ENCODE peak calls at places on chromosomes 2 and 18, in ten cellular contexts. One of them, this sample, is unnamed.
A peak's percentile ranks its signal among the peaks of the same experiment; 100 is the strongest.

GRCh38 chr2:85390941-85391669 is 19.1 kb downstream of the CAPG start:
- DNase-seq in right cardiac atrium: peak; percentile 67
- DNase-seq in heart left ventricle: peak; percentile 50
- DNase-seq in aorta: peak; percentile 91
- DNase-seq in PC-3: peak; percentile 58
- DNase-seq in suprapubic skin: peak; percentile 74
- DNase-seq in tibial nerve: peak; percentile 60
- DNase-seq in SJSA1: no peak
- DNase-seq in CD4-positive, alpha-beta memory T cell: peak; percentile 53
- DNase-seq in esophagus squamous epithelium: no peak
- DNase-seq in this sample: peak; percentile 75

GRCh38 chr2:73279852-73280251 is 4.4 kb downstream of the FBXO41 start:
- DNase-seq in right cardiac atrium: no peak
- DNase-seq in heart left ventricle: no peak
- DNase-seq in aorta: no peak
- DNase-seq in PC-3: no peak
- DNase-seq in suprapubic skin: no peak
- DNase-seq in tibial nerve: no peak
- DNase-seq in SJSA1: no peak
- DNase-seq in CD4-positive, alpha-beta memory T cell: no peak
- DNase-seq in esophagus squamous epithelium: no peak
- DNase-seq in this sample: no peak

GRCh38 chr2:41869542-41870256 is 178.1 kb upstream of the PKDCC start:
- DNase-seq in right cardiac atrium: peak; percentile 83
- DNase-seq in heart left ventricle: peak; percentile 71
- DNase-seq in aorta: peak; percentile 95
- DNase-seq in PC-3: peak; percentile 79
- DNase-seq in suprapubic skin: peak; percentile 78
- DNase-seq in tibial nerve: peak; percentile 77
- DNase-seq in SJSA1: peak; percentile 78
- DNase-seq in CD4-positive, alpha-beta memory T cell: peak; percentile 62
- DNase-seq in esophagus squamous epithelium: no peak
- DNase-seq in this sample: peak; percentile 59

GRCh38 chr2:165015052-165015642 is 59.8 kb upstream of the SLC38A11 start:
- DNase-seq in right cardiac atrium: peak; percentile 58
- DNase-seq in heart left ventricle: peak; percentile 68
- DNase-seq in aorta: peak; percentile 85
- DNase-seq in PC-3: peak; percentile 81
- DNase-seq in suprapubic skin: no peak
- DNase-seq in tibial nerve: peak; percentile 72
- DNase-seq in SJSA1: peak; percentile 72
- DNase-seq in CD4-positive, alpha-beta memory T cell: peak; percentile 19
- DNase-seq in esophagus squamous epithelium: no peak
- DNase-seq in this sample: peak; percentile 55

GRCh38 chr2:124836415-124836814 is 811.3 kb downstream of the CNTNAP5 start:
- DNase-seq in right cardiac atrium: no peak
- DNase-seq in heart left ventricle: no peak
- DNase-seq in aorta: no peak
- DNase-seq in PC-3: no peak
- DNase-seq in suprapubic skin: no peak
- DNase-seq in tibial nerve: no peak
- DNase-seq in SJSA1: no peak
- DNase-seq in CD4-positive, alpha-beta memory T cell: no peak
- DNase-seq in esophagus squamous epithelium: no peak
- DNase-seq in this sample: no peak

GRCh38 chr2:121754851-121755236 is 607 bp upstream of the TSN start:
- DNase-seq in right cardiac atrium: no peak
- DNase-seq in heart left ventricle: no peak
- DNase-seq in aorta: no peak
- DNase-seq in PC-3: no peak
- DNase-seq in suprapubic skin: no peak
- DNase-seq in tibial nerve: no peak
- DNase-seq in SJSA1: no peak
- DNase-seq in CD4-positive, alpha-beta memory T cell: no peak
- DNase-seq in esophagus squamous epithelium: no peak
- DNase-seq in this sample: no peak

GRCh38 chr2:171266102-171266501 is 105.4 kb upstream of the TLK1 start:
- DNase-seq in right cardiac atrium: no peak
- DNase-seq in heart left ventricle: no peak
- DNase-seq in aorta: no peak
- DNase-seq in PC-3: no peak
- DNase-seq in suprapubic skin: no peak
- DNase-seq in tibial nerve: no peak
- DNase-seq in SJSA1: no peak
- DNase-seq in CD4-positive, alpha-beta memory T cell: no peak
- DNase-seq in esophagus squamous epithelium: no peak
- DNase-seq in this sample: no peak

GRCh38 chr18:23784811-23785245 is 95.6 kb downstream of the LAMA3 start:
- DNase-seq in right cardiac atrium: no peak
- DNase-seq in heart left ventricle: peak; percentile 28
- DNase-seq in aorta: no peak
- DNase-seq in PC-3: no peak
- DNase-seq in suprapubic skin: no peak
- DNase-seq in tibial nerve: no peak
- DNase-seq in SJSA1: no peak
- DNase-seq in CD4-positive, alpha-beta memory T cell: no peak
- DNase-seq in esophagus squamous epithelium: no peak
- DNase-seq in this sample: no peak

GRCh38 chr2:120747706-120748105 is 12.0 kb downstream of the GLI2 start:
- DNase-seq in right cardiac atrium: no peak
- DNase-seq in heart left ventricle: no peak
- DNase-seq in aorta: no peak
- DNase-seq in PC-3: no peak
- DNase-seq in suprapubic skin: no peak
- DNase-seq in tibial nerve: no peak
- DNase-seq in SJSA1: peak; percentile 24
- DNase-seq in CD4-positive, alpha-beta memory T cell: no peak
- DNase-seq in esophagus squamous epithelium: no peak
- DNase-seq in this sample: no peak

GRCh38 chr2:212135739-212136138 is 402.9 kb downstream of the ERBB4 start:
- DNase-seq in right cardiac atrium: no peak
- DNase-seq in heart left ventricle: no peak
- DNase-seq in aorta: no peak
- DNase-seq in PC-3: no peak
- DNase-seq in suprapubic skin: no peak
- DNase-seq in tibial nerve: no peak
- DNase-seq in SJSA1: no peak
- DNase-seq in CD4-positive, alpha-beta memory T cell: no peak
- DNase-seq in esophagus squamous epithelium: no peak
- DNase-seq in this sample: no peak

GRCh38 chr2:123696799-123697410 is 328.2 kb upstream of the CNTNAP5 start:
- DNase-seq in right cardiac atrium: no peak
- DNase-seq in heart left ventricle: no peak
- DNase-seq in aorta: no peak
- DNase-seq in PC-3: no peak
- DNase-seq in suprapubic skin: no peak
- DNase-seq in tibial nerve: no peak
- DNase-seq in SJSA1: no peak
- DNase-seq in CD4-positive, alpha-beta memory T cell: no peak
- DNase-seq in esophagus squamous epithelium: no peak
- DNase-seq in this sample: no peak

GRCh38 chr18:63523660-63524059 is 18.5 kb upstream of the SERPINB12 start:
- DNase-seq in right cardiac atrium: no peak
- DNase-seq in heart left ventricle: no peak
- DNase-seq in aorta: no peak
- DNase-seq in PC-3: no peak
- DNase-seq in suprapubic skin: no peak
- DNase-seq in tibial nerve: no peak
- DNase-seq in SJSA1: no peak
- DNase-seq in CD4-positive, alpha-beta memory T cell: no peak
- DNase-seq in esophagus squamous epithelium: no peak
- DNase-seq in this sample: no peak

GRCh38 chr18:22831441-22831904 is 101.7 kb upstream of the RBBP8 start:
- DNase-seq in right cardiac atrium: no peak
- DNase-seq in heart left ventricle: no peak
- DNase-seq in aorta: no peak
- DNase-seq in PC-3: peak; percentile 57
- DNase-seq in suprapubic skin: no peak
- DNase-seq in tibial nerve: no peak
- DNase-seq in SJSA1: no peak
- DNase-seq in CD4-positive, alpha-beta memory T cell: no peak
- DNase-seq in esophagus squamous epithelium: no peak
- DNase-seq in this sample: no peak

DNA sequence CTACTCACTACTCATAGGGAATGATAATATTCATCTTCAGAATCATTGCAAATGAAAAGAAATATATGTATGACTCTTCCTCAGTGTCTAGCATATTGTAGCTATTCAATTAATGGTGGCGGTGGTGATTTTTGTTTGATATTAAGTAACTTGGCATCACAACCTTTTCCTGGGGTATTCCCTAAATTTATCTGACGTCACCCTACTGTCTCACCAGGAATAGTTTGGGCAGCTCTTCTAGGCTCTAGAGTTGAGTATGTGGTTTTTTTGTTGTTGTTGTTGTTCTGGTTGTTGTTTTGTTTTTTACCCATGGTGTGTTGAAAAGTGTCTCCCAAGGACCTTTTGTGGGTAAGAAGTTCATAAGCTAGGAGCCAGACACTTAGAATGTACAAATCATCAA is 1320.3 kb upstream of the LRRTM1 start:
- DNase-seq in right cardiac atrium: no peak
- DNase-seq in heart left ventricle: no peak
- DNase-seq in aorta: no peak
- DNase-seq in PC-3: no peak
- DNase-seq in suprapubic skin: no peak
- DNase-seq in tibial nerve: no peak
- DNase-seq in SJSA1: no peak
- DNase-seq in CD4-positive, alpha-beta memory T cell: no peak
- DNase-seq in esophagus squamous epithelium: no peak
- DNase-seq in this sample: no peak
- H3K9me3 ChIP-seq in right cardiac atrium: no peaks in the 10 kb centered on the region
- H3K9me3 ChIP-seq in heart left ventricle: no peaks in the 10 kb centered on the region
- H3K9me3 ChIP-seq in aorta: no peaks in the 10 kb centered on the region
- H3K9me3 ChIP-seq in PC-3: no peaks in the 10 kb centered on the region
- H3K9me3 ChIP-seq in suprapubic skin: no peaks in the 10 kb centered on the region
- H3K9me3 ChIP-seq in tibial nerve: no peaks in the 10 kb centered on the region
- H3K9me3 ChIP-seq in SJSA1: no peaks in the 10 kb centered on the region
- H3K9me3 ChIP-seq in CD4-positive, alpha-beta memory T cell: no peaks in the 10 kb centered on the region
- H3K9me3 ChIP-seq in esophagus squamous epithelium: no peaks in the 10 kb centered on the region
- H3K9me3 ChIP-seq in this sample: no peaks in the 10 kb centered on the region

DNA sequence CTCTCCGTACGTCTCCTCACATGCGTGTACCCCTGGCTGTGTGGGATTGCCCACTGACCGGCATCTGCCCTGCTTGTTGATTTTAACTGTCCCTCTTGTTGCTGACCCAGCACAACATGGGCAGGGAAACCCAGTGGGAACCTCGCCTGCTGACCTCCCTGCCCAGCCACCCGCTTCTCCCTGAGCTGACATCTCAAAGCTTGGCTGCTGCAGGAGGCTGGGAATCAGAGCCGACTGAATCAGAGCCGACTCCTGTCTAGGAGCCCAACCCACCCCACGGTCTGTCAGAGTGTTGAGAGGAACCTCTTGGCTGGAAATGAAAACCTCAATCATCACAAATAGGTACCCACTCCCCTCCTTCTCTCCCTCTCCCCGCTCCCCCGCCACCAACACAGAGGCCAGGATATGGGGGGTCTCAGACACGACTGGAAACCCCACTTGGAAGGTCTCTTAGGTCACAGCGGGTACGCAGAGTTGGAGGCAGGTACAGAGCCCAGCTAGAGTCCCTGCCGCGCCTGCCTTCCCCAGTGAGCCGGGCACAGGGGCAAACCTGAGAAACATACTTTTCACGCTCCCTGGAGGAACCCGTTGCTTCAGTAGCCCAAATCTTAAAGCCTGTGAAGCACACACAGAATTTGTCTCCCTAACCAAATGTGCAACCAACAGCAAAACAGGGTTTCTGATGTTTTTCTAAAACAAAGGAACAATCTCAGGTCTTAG is 784 bp downstream of the EDAR start:
- DNase-seq in right cardiac atrium: no peak
- DNase-seq in heart left ventricle: no peak
- DNase-seq in aorta: no peak
- DNase-seq in PC-3: no peak
- DNase-seq in suprapubic skin: no peak
- DNase-seq in tibial nerve: no peak
- DNase-seq in SJSA1: no peak
- DNase-seq in CD4-positive, alpha-beta memory T cell: no peak
- DNase-seq in esophagus squamous epithelium: no peak
- DNase-seq in this sample: no peak
- H3K4me3 ChIP-seq in right cardiac atrium: no peak overlapping the region
- H3K4me3 ChIP-seq in heart left ventricle: no peak overlapping the region
- H3K4me3 ChIP-seq in aorta: no peak overlapping the region
- H3K4me3 ChIP-seq in PC-3: no peak overlapping the region
- H3K4me3 ChIP-seq in suprapubic skin: peak overlapping the region; percentile 29
- H3K4me3 ChIP-seq in tibial nerve: no peak overlapping the region
- H3K4me3 ChIP-seq in SJSA1: no peak overlapping the region
- H3K4me3 ChIP-seq in CD4-positive, alpha-beta memory T cell: peak overlapping the region; percentile 26
- H3K4me3 ChIP-seq in esophagus squamous epithelium: peak overlapping the region; percentile 40
- H3K4me3 ChIP-seq in this sample: no peak overlapping the region

DNA sequence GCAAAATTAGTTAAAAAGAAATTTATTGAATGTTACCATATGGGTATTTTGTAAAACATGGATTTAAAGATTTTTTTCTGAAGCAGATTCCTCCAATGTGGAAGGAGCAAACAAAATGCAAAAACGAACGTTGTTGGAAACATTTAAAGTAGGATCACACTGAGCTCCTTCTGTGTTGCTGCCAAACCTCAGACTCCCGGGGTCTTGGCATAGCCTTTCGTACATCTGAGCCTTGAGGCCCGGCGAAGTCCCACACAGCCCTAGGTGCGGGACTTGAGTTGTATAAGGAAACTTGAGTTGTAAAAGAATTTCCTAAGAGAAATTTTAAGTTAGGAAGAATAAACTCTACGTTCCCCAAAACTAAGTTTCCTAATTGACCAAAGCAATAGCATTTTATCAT is 52.0 kb upstream of the CD226 start:
- DNase-seq in right cardiac atrium: no peak
- DNase-seq in heart left ventricle: no peak
- DNase-seq in aorta: no peak
- DNase-seq in PC-3: no peak
- DNase-seq in suprapubic skin: no peak
- DNase-seq in tibial nerve: no peak
- DNase-seq in SJSA1: no peak
- DNase-seq in CD4-positive, alpha-beta memory T cell: no peak
- DNase-seq in esophagus squamous epithelium: no peak
- DNase-seq in this sample: no peak
- H3K9me3 ChIP-seq in right cardiac atrium: no peaks in the 10 kb centered on the region
- H3K9me3 ChIP-seq in heart left ventricle: no peaks in the 10 kb centered on the region
- H3K9me3 ChIP-seq in aorta: no peaks in the 10 kb centered on the region
- H3K9me3 ChIP-seq in PC-3: no peaks in the 10 kb centered on the region
- H3K9me3 ChIP-seq in suprapubic skin: no peaks in the 10 kb centered on the region
- H3K9me3 ChIP-seq in tibial nerve: no peaks in the 10 kb centered on the region
- H3K9me3 ChIP-seq in SJSA1: no peaks in the 10 kb centered on the region
- H3K9me3 ChIP-seq in CD4-positive, alpha-beta memory T cell: no peaks in the 10 kb centered on the region
- H3K9me3 ChIP-seq in esophagus squamous epithelium: no peaks in the 10 kb centered on the region
- H3K9me3 ChIP-seq in this sample: no peaks in the 10 kb centered on the region

GRCh38 chr2:63369146-63369545 is 219.1 kb downstream of the WDPCP start:
- DNase-seq in right cardiac atrium: no peak
- DNase-seq in heart left ventricle: no peak
- DNase-seq in aorta: no peak
- DNase-seq in PC-3: no peak
- DNase-seq in suprapubic skin: no peak
- DNase-seq in tibial nerve: no peak
- DNase-seq in SJSA1: no peak
- DNase-seq in CD4-positive, alpha-beta memory T cell: no peak
- DNase-seq in esophagus squamous epithelium: no peak
- DNase-seq in this sample: no peak

GRCh38 chr2:63364866-63365265 is 223.4 kb downstream of the WDPCP start:
- DNase-seq in right cardiac atrium: no peak
- DNase-seq in heart left ventricle: no peak
- DNase-seq in aorta: no peak
- DNase-seq in PC-3: peak; percentile 27
- DNase-seq in suprapubic skin: no peak
- DNase-seq in tibial nerve: no peak
- DNase-seq in SJSA1: no peak
- DNase-seq in CD4-positive, alpha-beta memory T cell: no peak
- DNase-seq in esophagus squamous epithelium: no peak
- DNase-seq in this sample: no peak
- H3K4me3 ChIP-seq in right cardiac atrium: no peak overlapping the region
- H3K4me3 ChIP-seq in heart left ventricle: no peak overlapping the region
- H3K4me3 ChIP-seq in aorta: no peak overlapping the region
- H3K4me3 ChIP-seq in PC-3: no peak overlapping the region
- H3K4me3 ChIP-seq in suprapubic skin: no peak overlapping the region
- H3K4me3 ChIP-seq in tibial nerve: no peak overlapping the region
- H3K4me3 ChIP-seq in SJSA1: no peak overlapping the region
- H3K4me3 ChIP-seq in CD4-positive, alpha-beta memory T cell: no peak overlapping the region
- H3K4me3 ChIP-seq in esophagus squamous epithelium: no peak overlapping the region
- H3K4me3 ChIP-seq in this sample: no peak overlapping the region

This sample was measured in tibial artery.